ENCODE peak calls at places on chromosome 17, in seven cellular contexts. Q is breast epithelium, L is uterus, R is transverse colon, P is right lobe of liver, G is H1, I is heart left ventricle. Z is an unnamed sample.

GRCh38 chr17:45293413-45294211 is 23.2 kb downstream of the MAP3K14 start:
- DNase-seq in I (peak; percentile 77), P (peak; percentile 84), L (peak; percentile 93), R (peak; percentile 80), Q (peak; percentile 70), G (no peak), Z (no peak)

GRCh38 chr17:50663812-50664374 is 29.2 kb downstream of the ABCC3 start:
- DNase-seq in P (peak; percentile 96), Q (no peak), G (no peak), L (no peak), I (no peak), R (no peak), Z (no peak)

GRCh38 chr17:30858556-30859250 is 26.9 kb downstream of the ATAD5 start:
- DNase-seq in L (no peak), I (no peak), G (no peak), R (no peak), P (no peak), Q (no peak), Z (no peak)

GRCh38 chr17:81020767-81021497 is 14.0 kb upstream of the BAIAP2 start:
- DNase-seq in I (peak; percentile 70), R (peak; percentile 80), Q (no peak), P (peak; percentile 52), L (peak; percentile 20), G (no peak), Z (peak; percentile 40)

GRCh38 chr17:74212262-74212912 is 984 bp upstream of the TTYH2 start:
- DNase-seq in I (no peak), Q (no peak), G (peak; percentile 64), L (no peak), P (no peak), R (peak; percentile 19), Z (peak; percentile 63)

GRCh38 chr17:49249292-49249794 is 18.8 kb upstream of the PHOSPHO1 start:
- DNase-seq in G (no peak), L (no peak), R (no peak), P (no peak), I (peak; percentile 82), Q (no peak), Z (peak; percentile 97)

GRCh38 chr17:9138161-9138717 is 116.9 kb downstream of the NTN1 start:
- DNase-seq in I (peak; percentile 63), P (no peak), R (no peak), L (no peak), G (no peak), Q (no peak), Z (no peak)

GRCh38 chr17:63120406-63120805 is 154.4 kb downstream of the TANC2 start:
- DNase-seq in Q (no peak), P (no peak), I (no peak), R (no peak), L (no peak), G (no peak), Z (no peak)

GRCh38 chr17:43695968-43696865 is 34.5 kb upstream of the MEOX1 start:
- DNase-seq in I (peak; percentile 60), L (no peak), Q (no peak), P (no peak), R (no peak), G (no peak), Z (no peak)

GRCh38 chr17:59425085-59425901 is 93.8 kb downstream of the YPEL2 start:
- DNase-seq in L (peak; percentile 76), I (peak; percentile 70), P (peak; percentile 66), R (peak; percentile 28), Q (no peak), G (no peak), Z (no peak)

GRCh38 chr17:49753959-49754391 is 10.0 kb downstream of the FAM117A start:
- DNase-seq in R (no peak), I (peak; percentile 41), Q (no peak), P (no peak), L (peak; percentile 57), G (no peak), Z (peak; percentile 62)

GRCh38 chr17:691423-691822 is 23.2 kb downstream of the VPS53 start:
- DNase-seq in R (no peak), G (no peak), Q (no peak), P (no peak), L (no peak), I (no peak), Z (no peak)

GRCh38 chr17:49218941-49219913 is 8.7 kb downstream of the ABI3 start:
- DNase-seq in G (peak; percentile 68), Q (no peak), R (peak; percentile 56), P (peak; percentile 59), I (peak; percentile 29), L (no peak), Z (peak; percentile 56)

GRCh38 chr17:80837711-80838110 is 153.9 kb upstream of the CHMP6 start:
- DNase-seq in I (no peak), P (peak; percentile 44), L (no peak), G (no peak), R (no peak), Q (no peak), Z (no peak)

GRCh38 chr17:77233635-77234334 is 93.0 kb downstream of the SEC14L1 start:
- DNase-seq in P (peak; percentile 42), G (no peak), R (peak; percentile 33), Q (no peak), I (no peak), L (peak; percentile 63), Z (peak; percentile 84)

GRCh38 chr17:33091271-33091670 is 99.6 kb downstream of the SPACA3 start:
- DNase-seq in G (no peak), L (peak; percentile 30), R (no peak), I (no peak), P (no peak), Q (no peak), Z (no peak)

GRCh38 chr17:14923981-14924380 is 341.1 kb downstream of the PMP22 start:
- DNase-seq in R (no peak), L (no peak), G (no peak), Q (no peak), I (no peak), P (no peak), Z (no peak)

GRCh38 chr17:14080847-14081251 is 11.5 kb downstream of the COX10 start:
- DNase-seq in L (no peak), Q (no peak), R (peak; percentile 36), I (no peak), G (no peak), P (no peak), Z (no peak)

GRCh38 chr17:47275245-47275984 is 21.8 kb downstream of the ITGB3 start:
- DNase-seq in P (peak; percentile 92), Q (peak; percentile 68), L (peak; percentile 97), G (peak; percentile 80), I (peak; percentile 89), R (peak; percentile 75), Z (peak; percentile 65)

GRCh38 chr17:39863918-39864746 is at the start of gene IKZF3:
- DNase-seq in R (peak; percentile 81), G (peak; percentile 87), Q (peak; percentile 79), P (peak; percentile 90), I (peak; percentile 45), L (no peak), Z (peak; percentile 17)
- TF ChIP-seq POLR2A in R (no peak), G (no peak), Q (no peak), P (no peak), I (no peak), L (no peak), Z (peak; percentile 31)

GRCh38 chr17:2070241-2071023 is 15.5 kb downstream of the HIC1 start:
- DNase-seq in P (peak; percentile 89), Q (no peak), I (no peak), R (no peak), L (peak; percentile 37), G (no peak), Z (no peak)

GRCh38 chr17:2067048-2067452 is 12.1 kb downstream of the HIC1 start:
- DNase-seq in Q (no peak), R (no peak), G (no peak), I (no peak), P (no peak), L (no peak), Z (no peak)

GRCh38 chr17:2067559-2067958 is 12.7 kb downstream of the HIC1 start:
- DNase-seq in I (no peak), L (peak; percentile 79), Q (no peak), G (no peak), P (no peak), R (no peak), Z (no peak)

GRCh38 chr17:2068101-2068518 is 13.2 kb downstream of the HIC1 start:
- DNase-seq in P (no peak), L (peak; percentile 55), I (no peak), Q (no peak), R (no peak), G (no peak), Z (no peak)

GRCh38 chr17:2068589-2069051 is 13.7 kb downstream of the HIC1 start:
- DNase-seq in L (peak; percentile 52), P (no peak), I (no peak), Q (no peak), G (no peak), R (no peak), Z (no peak)
- TF ChIP-seq POLR2A in L (no peak), P (no peak), I (no peak), Q (no peak), G (no peak), R (no peak), Z (no peak)

GRCh38 chr17:36089888-36090836 is at the start of gene CCL3:
- DNase-seq in G (no peak), R (peak; percentile 26), P (no peak), I (peak; percentile 30), Q (no peak), L (no peak), Z (no peak)
- TF ChIP-seq POLR2A in G (no peak), R (no peak), P (no peak), I (no peak), Q (no peak), L (no peak), Z (no peak)

GRCh38 chr17:82492647-82493516 is 26.6 kb upstream of the FOXK2 start:
- DNase-seq in R (no peak), Q (no peak), L (no peak), I (no peak), P (no peak), G (no peak), Z (no peak)

GRCh38 chr17:82493517-82493840 is 26.1 kb upstream of the FOXK2 start:
- DNase-seq in R (no peak), Q (no peak), G (no peak), P (no peak), I (no peak), L (no peak), Z (no peak)

GRCh38 chr17:82496529-82497434 is 22.8 kb upstream of the FOXK2 start:
- DNase-seq in R (peak; percentile 97), Q (peak; percentile 95), P (peak; percentile 98), I (peak; percentile 97), G (peak; percentile 92), L (peak; percentile 96), Z (peak; percentile 95)

GRCh38 chr17:82495844-82496528 is 23.5 kb upstream of the FOXK2 start:
- DNase-seq in Q (no peak), G (peak; percentile 64), R (peak; percentile 50), P (no peak), I (no peak), L (no peak), Z (no peak)

DNA sequence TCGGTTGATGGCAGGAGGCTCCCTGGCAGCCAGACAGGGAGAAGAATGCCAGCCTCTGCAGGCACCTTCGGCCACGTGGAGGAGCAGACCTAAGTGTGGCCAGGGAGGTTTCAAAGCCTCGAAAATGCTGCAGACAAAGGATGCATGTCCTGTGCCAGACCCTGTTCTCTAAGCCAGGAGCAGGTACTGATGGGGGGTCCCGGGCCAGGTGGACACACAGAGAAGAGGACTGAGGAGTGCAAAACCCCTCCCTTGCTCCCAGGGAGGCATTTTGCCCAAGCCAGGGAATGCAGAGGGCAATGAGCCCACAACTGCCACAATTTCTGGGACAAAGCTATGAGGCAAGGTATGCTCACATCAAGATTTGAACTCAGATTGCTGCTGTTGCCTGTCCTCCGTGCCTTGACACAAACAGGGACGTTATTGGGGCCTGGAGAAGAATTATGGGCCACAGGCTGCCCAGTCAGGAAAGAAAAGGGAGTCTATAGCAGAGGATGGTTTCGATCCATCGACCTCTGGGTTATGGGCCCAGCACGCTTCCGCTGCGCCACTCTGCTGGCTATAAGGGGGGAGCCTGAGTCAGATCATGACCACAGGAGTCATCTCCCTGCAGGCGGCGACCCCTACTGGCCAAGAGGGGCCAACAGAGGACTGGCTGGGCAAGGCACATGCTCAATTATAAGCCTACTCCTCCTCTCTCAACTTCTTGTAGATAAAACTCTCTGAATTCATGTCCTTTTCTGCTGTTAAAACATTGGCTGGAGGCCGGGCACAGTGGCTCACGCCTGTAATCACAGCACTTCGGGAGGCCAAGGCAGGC is 25.1 kb upstream of the FOXK2 start:
- DNase-seq in L (peak; percentile 92), Q (peak; percentile 83), R (peak; percentile 90), I (peak; percentile 90), G (peak; percentile 96), P (peak; percentile 91), Z (peak; percentile 93)
- TF ChIP-seq POLR2A in L (no peak), Q (no peak), R (no peak), I (peak; percentile 35), G (no peak), P (no peak), Z (no peak)

Z was measured in erythroblast.